ENCODE peak calls at places on chromosomes 1 and 21, in five cellular contexts. G, Z, I, X and C are unnamed samples.

GRCh38 chr1:65264197-65264929 is 45.0 kb upstream of the DNAJC6 start:
- DNase-seq in G (peak; percentile 64), Z (no peak), I (no peak), X (peak; percentile 84), C (no peak)

GRCh38 chr1:81073580-81073979 is 727.2 kb upstream of the ADGRL2 start:
- DNase-seq in G (no peak), Z (no peak), I (no peak), X (peak; percentile 57), C (no peak)

GRCh38 chr1:226738995-226739695 is at the start of gene ITPKB:
- DNase-seq in G (peak; percentile 61), Z (no peak), I (peak; percentile 18), X (peak; percentile 66), C (peak; percentile 76)

GRCh38 chr1:37753473-37754321 is 11.2 kb downstream of the EPHA10 start:
- DNase-seq in G (no peak), Z (no peak), I (no peak), X (no peak), C (no peak)

GRCh38 chr1:166884040-166884642 is 8.1 kb upstream of the TADA1 start:
- DNase-seq in G (peak; percentile 54), Z (no peak), I (peak; percentile 69), X (peak; percentile 25), C (no peak)

GRCh38 chr1:244221961-244222360 is 170.9 kb downstream of the ZBTB18 start:
- DNase-seq in G (no peak), Z (no peak), I (no peak), X (no peak), C (no peak)

GRCh38 chr21:44758141-44758561 is 43.5 kb downstream of the UBE2G2 start:
- DNase-seq in G (no peak), Z (no peak), I (no peak), X (no peak), C (no peak)

GRCh38 chr1:54547601-54548388 is at the start of gene ACOT11:
- DNase-seq in G (peak; percentile 87), Z (peak; percentile 63), I (no peak), X (peak; percentile 22), C (no peak)

GRCh38 chr1:205316179-205316578 is 5.4 kb downstream of the NUAK2 start:
- DNase-seq in G (no peak), Z (no peak), I (no peak), X (no peak), C (no peak)

GRCh38 chr1:121558514-121558913 is 373.7 kb downstream of the SRGAP2C start:
- DNase-seq in G (peak; percentile 10), Z (no peak), I (peak; percentile 4), X (peak; percentile 90), C (peak; percentile 74)

GRCh38 chr1:886311-886710 is 37.4 kb upstream of the SAMD11 start:
- DNase-seq in G (no peak), Z (no peak), I (no peak), X (no peak), C (no peak)

GRCh38 chr1:11880911-11881748 is 22.4 kb upstream of the NPPB start:
- DNase-seq in G (no peak), Z (no peak), I (no peak), X (no peak), C (no peak)

GRCh38 chr1:42177551-42177981 is 13.0 kb upstream of the GUCA2A start:
- DNase-seq in G (no peak), Z (no peak), I (no peak), X (peak; percentile 57), C (no peak)

GRCh38 chr1:12548279-12549105 is 69.5 kb downstream of the DHRS3 start:
- DNase-seq in G (no peak), Z (no peak), I (no peak), X (no peak), C (no peak)

GRCh38 chr1:84412316-84412942 is 14.1 kb downstream of the DNASE2B start:
- DNase-seq in G (no peak), Z (no peak), I (peak; percentile 63), X (peak; percentile 82), C (peak; percentile 29)

GRCh38 chr1:224851210-224851849 is 78.1 kb upstream of the DNAH14 start:
- DNase-seq in G (peak; percentile 71), Z (no peak), I (peak; percentile 48), X (peak; percentile 62), C (peak; percentile 32)

GRCh38 chr21:46639489-46640386 is 4.3 kb downstream of the PRMT2 start:
- DNase-seq in G (peak; percentile 38), Z (no peak), I (peak; percentile 34), X (peak; percentile 65), C (peak; percentile 69)

GRCh38 chr21:38822754-38823374 is 17.1 kb downstream of the ETS2 start:
- DNase-seq in G (no peak), Z (no peak), I (no peak), X (no peak), C (no peak)

GRCh38 chr1:17624540-17625256 is 85.2 kb downstream of the ARHGEF10L start:
- DNase-seq in G (peak; percentile 60), Z (peak; percentile 70), I (no peak), X (peak; percentile 39), C (no peak)

GRCh38 chr1:15902882-15903281 is 55.4 kb downstream of the SPEN start:
- DNase-seq in G (peak; percentile 73), Z (no peak), I (no peak), X (peak; percentile 77), C (peak; percentile 73)

GRCh38 chr21:41243107-41243506 is 73.5 kb upstream of the FAM3B start:
- DNase-seq in G (no peak), Z (no peak), I (no peak), X (no peak), C (no peak)

GRCh38 chr1:186042216-186042615 is 308.0 kb downstream of the HMCN1 start:
- DNase-seq in G (no peak), Z (no peak), I (no peak), X (no peak), C (no peak)

GRCh38 chr1:153465728-153466625 is 5.5 kb upstream of the S100A7 start:
- DNase-seq in G (peak; percentile 49), Z (no peak), I (peak; percentile 77), X (peak; percentile 54), C (peak; percentile 51)

GRCh38 chr1:20184997-20185833 is 681 bp upstream of the UBXN10 start:
- DNase-seq in G (no peak), Z (no peak), I (no peak), X (no peak), C (no peak)

GRCh38 chr1:27872802-27873665 is 690 bp downstream of the THEMIS2 start:
- DNase-seq in G (no peak), Z (no peak), I (peak; percentile 27), X (peak; percentile 28), C (no peak)

GRCh38 chr1:150387200-150387599 is 23.3 kb downstream of the RPRD2 start:
- DNase-seq in G (no peak), Z (no peak), I (peak; percentile 17), X (no peak), C (no peak)

GRCh38 chr1:3454811-3455618 is 550 bp downstream of the ARHGEF16 start:
- DNase-seq in G (peak; percentile 20), Z (no peak), I (peak; percentile 55), X (no peak), C (peak; percentile 73)

GRCh38 chr1:212254853-212255363 is 30.3 kb upstream of the PPP2R5A start:
- DNase-seq in G (no peak), Z (no peak), I (no peak), X (peak; percentile 17), C (no peak)

GRCh38 chr1:228370439-228370940 is 36.1 kb downstream of the TRIM11 start:
- DNase-seq in G (no peak), Z (no peak), I (no peak), X (no peak), C (no peak)

GRCh38 chr21:20424943-20425342 is 573.3 kb upstream of the NCAM2 start:
- DNase-seq in G (peak; percentile 3), Z (no peak), I (no peak), X (no peak), C (no peak)

GRCh38 chr1:15443281-15443680 is 5.0 kb downstream of the CTRC start:
- DNase-seq in G (no peak), Z (no peak), I (no peak), X (no peak), C (no peak)

GRCh38 chr1:9909222-9910046 is 635 bp downstream of the CTNNBIP1 start:
- DNase-seq in G (no peak), Z (no peak), I (peak; percentile 25), X (peak; percentile 25), C (peak; percentile 28)

GRCh38 chr1:93690921-93691789 is 9.5 kb upstream of the BCAR3 start:
- DNase-seq in G (peak; percentile 54), Z (no peak), I (peak; percentile 86), X (no peak), C (no peak)

GRCh38 chr1:231272173-231272572 is 31.2 kb downstream of the GNPAT start:
- DNase-seq in G (no peak), Z (no peak), I (no peak), X (no peak), C (no peak)